ENCODE peak calls at places on chromosomes 13 and 19, in ten cellular contexts. X is hypothalamus; G is neural progenitor cell; P is stimulated activated naive CD8-positive, alpha-beta T cell treated with anti-CD3 and anti-CD28 coated beads, Interleukin-15, Interleukin-2, amounts not matched to agents 100 U/mL and 50 U/mL, for 24 hours; O is endothelial cell; E is midbrain; R is stimulated activated CD4-positive, alpha-beta T cell treated with anti-CD3 and anti-CD28 coated beads, Interleukin-4, amount 100 ng/mL, for 1 hour; T is Kasumi-1; Q is progenitor cell of endocrine pancreas; S is EH. M is an unnamed sample.

GRCh38 chr13:64234255-64234654 is 2818.6 kb upstream of the PCDH20 start:
- DNase-seq in X (no peak), G (no peak), P (no peak), O (no peak), E (no peak), R (no peak), T (no peak), Q (no peak), S (peak), M (no peak)

GRCh38 chr13:39012608-39013007 is 22.0 kb upstream of the STOML3 start:
- DNase-seq in X (no peak), G (peak), P (no peak), O (peak), E (no peak), R (no peak), T (no peak), Q (no peak), S (no peak), M (no peak)

GRCh38 chr19:47778954-47779351 is 450 bp downstream of the SELENOW start:
- DNase-seq in X (peak), G (peak), P (peak), O (no peak), E (peak), R (no peak), T (no peak), Q (no peak), S (peak), M (no peak)

GRCh38 chr19:1001538-1002166 is 1.4 kb downstream of the GRIN3B start:
- DNase-seq in X (peak), G (peak), P (peak), O (peak), E (no peak), R (peak), T (peak), Q (peak), S (peak), M (peak)

GRCh38 chr19:38162632-38163031 is 61.4 kb downstream of the DPF1 start:
- DNase-seq in X (no peak), G (no peak), P (no peak), O (no peak), E (no peak), R (no peak), T (no peak), Q (no peak), S (no peak), M (no peak)

GRCh38 chr19:1815605-1816529 is 3.8 kb upstream of the ATP8B3 start:
- DNase-seq in X (no peak), G (no peak), P (no peak), O (no peak), E (no peak), R (no peak), T (no peak), Q (no peak), S (no peak), M (no peak)

GRCh38 chr19:5339950-5340636 is 519 bp downstream of the PTPRS start:
- DNase-seq in X (peak), G (peak), P (peak), O (peak), E (no peak), R (no peak), T (no peak), Q (peak), S (peak), M (peak)

GRCh38 chr13:110758195-110758594 is 44.7 kb downstream of the ING1 start:
- DNase-seq in X (no peak), G (no peak), P (no peak), O (no peak), E (no peak), R (no peak), T (no peak), Q (no peak), S (peak), M (no peak)

GRCh38 chr19:13163609-13164364 is 13.6 kb downstream of the IER2 start:
- DNase-seq in X (peak), G (peak), P (peak), O (peak), E (no peak), R (peak), T (peak), Q (peak), S (peak), M (peak)

GRCh38 chr19:50639121-50640112 is at the start of gene SYT3:
- DNase-seq in X (peak), G (peak), P (peak), O (no peak), E (peak), R (peak), T (no peak), Q (peak), S (peak), M (peak)

GRCh38 chr13:32964987-32965386 is 51.2 kb upstream of the KL start:
- DNase-seq in X (no peak), G (no peak), P (no peak), O (no peak), E (no peak), R (no peak), T (no peak), Q (no peak), S (no peak), M (no peak)

GRCh38 chr19:4930664-4931063 is 21.4 kb downstream of the UHRF1 start:
- DNase-seq in X (no peak), G (no peak), P (peak), O (no peak), E (no peak), R (peak), T (no peak), Q (no peak), S (no peak), M (no peak)

GRCh38 chr13:21749410-21749809 is 78.5 kb downstream of the FGF9 start:
- DNase-seq in X (no peak), G (no peak), P (no peak), O (no peak), E (no peak), R (no peak), T (no peak), Q (no peak), S (peak), M (no peak)

GRCh38 chr19:11659612-11660011 is 62.3 kb downstream of the ZNF627 start:
- DNase-seq in X (no peak), G (no peak), P (no peak), O (no peak), E (peak), R (no peak), T (peak), Q (no peak), S (peak), M (peak)

GRCh38 chr13:93847162-93847561 is 620.6 kb downstream of the GPC6 start:
- DNase-seq in X (no peak), G (no peak), P (no peak), O (no peak), E (no peak), R (no peak), T (no peak), Q (no peak), S (peak), M (no peak)